ENCODE peak calls at places on chromosome 12, in four cellular contexts. H is HepG2, Y is GM12878, F is A549. Q is an unnamed sample.

GRCh38 chr12:39300799-39301198 is 142.1 kb downstream of the KIF21A start:
- DNase-seq in H (no peak), Y (no peak), F (no peak), Q (no peak)

GRCh38 chr12:117101953-117102833 is 3.0 kb upstream of the TESC start:
- DNase-seq in H (no peak), Y (no peak), F (no peak), Q (no peak)

GRCh38 chr12:3437986-3438385 is 53.0 kb upstream of the PRMT8 start:
- DNase-seq in H (no peak), Y (no peak), F (no peak), Q (no peak)

GRCh38 chr12:2836576-2836975 is 1.7 kb upstream of the NRIP2 start:
- DNase-seq in H (no peak), Y (no peak), F (no peak), Q (no peak)

GRCh38 chr12:119589087-119589486 is 4.5 kb upstream of the TMEM233 start:
- DNase-seq in H (no peak), Y (no peak), F (no peak), Q (no peak)

GRCh38 chr12:21677204-21677603 is 19.6 kb upstream of the LDHB start:
- DNase-seq in H (no peak), Y (no peak), F (no peak), Q (no peak)

GRCh38 chr12:52585951-52586350 is 12.3 kb upstream of the KRT74 start:
- DNase-seq in H (no peak), Y (no peak), F (no peak), Q (no peak)

GRCh38 chr12:124689585-124689984 is 122.2 kb upstream of the NCOR2 start:
- DNase-seq in H (no peak), Y (no peak), F (no peak), Q (no peak)

GRCh38 chr12:104055686-104056388 is 5.8 kb upstream of the GLT8D2 start:
- DNase-seq in H (no peak), Y (no peak), F (no peak), Q (no peak)

GRCh38 chr12:106429636-106430035 is 72.1 kb downstream of the POLR3B start:
- DNase-seq in H (no peak), Y (no peak), F (no peak), Q (no peak)

GRCh38 chr12:110919720-110920119 is 659 bp downstream of the MYL2 start:
- DNase-seq in H (no peak), Y (no peak), F (no peak), Q (no peak)

GRCh38 chr12:110917961-110918360 is 2.4 kb downstream of the MYL2 start:
- DNase-seq in H (no peak), Y (no peak), F (no peak), Q (no peak)

GRCh38 chr12:110917467-110917866 is 2.9 kb downstream of the MYL2 start:
- DNase-seq in H (peak; percentile 35), Y (no peak), F (peak; percentile 82), Q (no peak)

GRCh38 chr12:110913119-110914056 is 7.0 kb downstream of the MYL2 start:
- DNase-seq in H (no peak), Y (peak; percentile 95), F (no peak), Q (no peak)

GRCh38 chr12:110916295-110916875 is 4.0 kb downstream of the MYL2 start:
- DNase-seq in H (no peak), Y (no peak), F (no peak), Q (no peak)
- TF ChIP-seq POLR2AphosphoS2 in H (no peak), Y (no peak), F (no peak), Q (no peak)

DNA sequence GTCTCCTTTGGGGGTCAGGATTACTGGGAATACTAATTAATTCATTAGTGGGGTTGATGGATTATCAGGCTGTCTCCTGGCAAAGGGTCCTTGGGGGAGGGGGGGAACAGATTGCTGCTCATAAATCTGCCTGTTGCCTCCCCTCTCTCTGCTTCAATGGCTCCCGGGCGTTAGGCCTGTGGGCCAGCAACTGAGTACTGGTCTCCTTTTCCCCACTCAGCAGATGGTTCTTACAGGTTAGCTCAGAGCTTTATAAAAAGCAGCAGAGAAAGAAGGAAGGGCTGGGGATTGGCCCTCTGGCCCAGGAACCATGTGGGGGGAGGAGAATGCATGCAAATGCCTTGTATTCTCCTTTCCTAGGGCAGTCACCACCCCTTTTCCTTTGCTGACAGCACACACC is 2.4 kb upstream of the NEUROD4 start:
- DNase-seq in H (no peak), Y (no peak), F (no peak), Q (no peak)
- TF ChIP-seq POLR2AphosphoS2 in H (no peak), Y (no peak), F (no peak), Q (no peak)

DNA sequence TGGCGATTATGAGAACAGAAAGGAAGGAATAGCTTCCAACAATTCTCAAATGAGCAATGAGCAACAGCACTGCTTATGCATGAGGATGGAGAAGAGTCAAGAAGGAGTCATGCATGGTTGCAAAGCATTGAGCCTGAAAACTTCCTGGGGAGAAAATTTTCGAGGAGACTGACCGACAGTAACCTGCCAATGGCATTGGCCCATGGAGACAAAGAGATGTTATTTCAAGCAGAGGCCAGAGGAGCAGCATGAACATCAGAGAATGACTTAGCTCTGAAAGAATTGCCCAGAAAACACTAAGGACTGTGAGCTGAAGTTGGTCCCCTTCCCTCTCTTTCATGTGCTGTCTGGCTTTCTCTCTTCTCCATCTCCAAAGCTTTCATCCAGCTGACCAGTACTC is 343.4 kb downstream of the ADAMTS20 start:
- DNase-seq in H (peak; percentile 1), Y (no peak), F (no peak), Q (no peak)
- TF ChIP-seq POLR2AphosphoS2 in H (no peak), Y (no peak), F (no peak), Q (no peak)

GRCh38 chr12:15662983-15663659 is 126.1 kb downstream of the EPS8 start:
- DNase-seq in H (no peak), Y (no peak), F (peak; percentile 5), Q (no peak)

GRCh38 chr12:15669256-15669948 is 119.8 kb downstream of the EPS8 start:
- DNase-seq in H (no peak), Y (no peak), F (no peak), Q (no peak)

GRCh38 chr12:15662303-15662980 is 126.7 kb downstream of the EPS8 start:
- DNase-seq in H (no peak), Y (no peak), F (peak; percentile 78), Q (no peak)

GRCh38 chr12:15664491-15664890 is 124.7 kb downstream of the EPS8 start:
- DNase-seq in H (no peak), Y (no peak), F (peak; percentile 6), Q (no peak)
- TF ChIP-seq POLR2AphosphoS2 in H (no peak), Y (no peak), F (no peak), Q (no peak)

DNA sequence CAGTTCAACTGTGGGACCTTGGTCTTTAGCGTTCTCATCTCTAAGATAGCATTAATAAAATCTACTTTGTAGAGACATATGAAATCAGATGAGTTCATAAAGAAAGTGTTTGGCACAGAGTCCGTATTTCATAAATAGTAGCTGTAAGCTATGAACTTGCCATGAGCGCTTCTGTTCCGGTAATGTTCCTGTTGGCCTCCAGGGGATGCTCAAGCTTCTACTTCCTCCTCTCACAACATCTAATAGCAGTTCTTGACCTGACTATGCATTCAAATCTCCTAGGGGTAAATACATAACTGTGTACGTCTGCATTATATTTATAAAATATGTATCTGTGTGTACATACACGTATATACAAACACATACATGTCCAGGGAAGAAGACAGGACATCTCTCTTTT is 288.2 kb upstream of the TMPO start:
- DNase-seq in H (peak; percentile 6), Y (no peak), F (no peak), Q (no peak)
- TF ChIP-seq POLR2AphosphoS2 in H (no peak), Y (no peak), F (no peak), Q (no peak)

GRCh38 chr12:20451759-20452158 is 83.4 kb downstream of the PDE3A start:
- DNase-seq in H (no peak), Y (no peak), F (peak; percentile 10), Q (no peak)
- TF ChIP-seq POLR2AphosphoS2 in H (no peak), Y (no peak), F (no peak), Q (no peak)

DNA sequence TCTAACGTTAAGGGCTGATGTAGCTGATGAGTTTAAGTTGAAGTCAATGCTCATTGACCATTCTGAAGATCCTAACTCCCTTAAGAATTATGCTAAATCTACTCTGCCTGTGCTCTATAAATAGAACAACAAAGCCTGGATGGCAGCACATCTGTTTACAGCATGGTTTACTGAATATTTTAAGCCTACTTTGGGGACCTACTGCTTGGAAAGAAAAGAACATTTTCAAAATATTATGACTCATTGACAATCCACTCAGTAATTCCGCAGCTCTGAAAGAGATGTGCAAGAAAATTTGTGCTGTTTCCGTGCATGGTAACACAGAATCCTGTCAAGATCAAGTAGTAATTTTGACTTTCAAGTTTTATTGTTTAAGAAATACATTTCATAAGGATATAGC is 35.0 kb upstream of the NAV3 start:
- DNase-seq in H (no peak), Y (no peak), F (no peak), Q (no peak)
- TF ChIP-seq POLR2AphosphoS2 in H (no peak), Y (no peak), F (no peak), Q (no peak)

DNA sequence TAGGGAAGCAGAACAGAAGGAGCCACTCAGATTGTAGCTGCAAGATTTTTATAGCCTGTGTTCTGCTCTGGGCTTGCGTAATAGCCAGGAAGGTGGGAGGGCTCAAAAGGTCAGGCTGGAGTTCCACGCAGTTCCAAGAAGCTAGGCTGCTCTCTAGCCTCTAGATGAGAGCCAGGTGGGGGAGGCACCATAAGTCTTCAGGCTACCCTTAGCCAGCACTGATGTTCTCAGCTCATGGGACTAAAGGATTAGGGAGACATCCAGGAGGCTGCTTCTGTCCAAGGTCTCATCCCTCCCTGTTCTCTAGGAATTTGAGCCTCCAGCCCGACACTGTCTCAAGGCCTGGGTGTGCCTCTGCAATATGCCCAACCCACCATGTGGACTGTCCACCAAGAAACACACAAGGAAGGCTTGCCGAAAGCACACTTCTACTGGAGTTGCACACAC is 1.7 kb downstream of the LMBR1L start:
- DNase-seq in H (peak; percentile 23), Y (no peak), F (no peak), Q (peak; percentile 84)
- TF ChIP-seq POLR2AphosphoS2 in H (no peak), Y (no peak), F (no peak), Q (no peak)